ENCODE peak calls at places on chromosomes 7 and 10, in five cellular contexts. V, Y, Z, O and I are unnamed samples.

GRCh38 chr10:46557319-46558140 is 1.1 kb upstream of the GPRIN2 start:
- DNase-seq in V (peak), Y (no peak), Z (no peak), O (no peak), I (no peak)

GRCh38 chr7:151827620-151828019 is 49.3 kb downstream of the PRKAG2 start:
- DNase-seq in V (no peak), Y (no peak), Z (no peak), O (no peak), I (no peak)

GRCh38 chr10:12448729-12449391 is 99.5 kb downstream of the CAMK1D start:
- DNase-seq in V (peak), Y (no peak), Z (no peak), O (no peak), I (no peak)

GRCh38 chr10:11884706-11885423 is 61.7 kb downstream of the PROSER2 start:
- DNase-seq in V (no peak), Y (no peak), Z (no peak), O (no peak), I (no peak)

GRCh38 chr7:71886066-71886465 is 526.1 kb downstream of the CALN1 start:
- DNase-seq in V (no peak), Y (no peak), Z (peak), O (no peak), I (peak)

GRCh38 chr10:28687683-28688001 is 10.3 kb downstream of the BAMBI start:
- DNase-seq in V (no peak), Y (no peak), Z (no peak), O (no peak), I (no peak)

GRCh38 chr10:102579206-102579790 is 65.0 kb upstream of the TRIM8 start:
- DNase-seq in V (no peak), Y (no peak), Z (no peak), O (no peak), I (no peak)

GRCh38 chr10:89119651-89120050 is 87.5 kb downstream of the CH25H start:
- DNase-seq in V (no peak), Y (no peak), Z (no peak), O (no peak), I (no peak)

GRCh38 chr10:87664276-87664687 is 4.6 kb downstream of the PAPSS2 start:
- DNase-seq in V (no peak), Y (no peak), Z (no peak), O (no peak), I (no peak)

GRCh38 chr10:128125944-128126764 is at the start of gene MKI67:
- DNase-seq in V (peak), Y (no peak), Z (peak), O (peak), I (peak)

GRCh38 chr7:132321387-132321786 is 254.9 kb downstream of the PLXNA4 start:
- DNase-seq in V (no peak), Y (no peak), Z (no peak), O (peak), I (no peak)

GRCh38 chr10:4283841-4284610 is 499.0 kb upstream of the KLF6 start:
- DNase-seq in V (peak), Y (no peak), Z (no peak), O (no peak), I (no peak)

DNA sequence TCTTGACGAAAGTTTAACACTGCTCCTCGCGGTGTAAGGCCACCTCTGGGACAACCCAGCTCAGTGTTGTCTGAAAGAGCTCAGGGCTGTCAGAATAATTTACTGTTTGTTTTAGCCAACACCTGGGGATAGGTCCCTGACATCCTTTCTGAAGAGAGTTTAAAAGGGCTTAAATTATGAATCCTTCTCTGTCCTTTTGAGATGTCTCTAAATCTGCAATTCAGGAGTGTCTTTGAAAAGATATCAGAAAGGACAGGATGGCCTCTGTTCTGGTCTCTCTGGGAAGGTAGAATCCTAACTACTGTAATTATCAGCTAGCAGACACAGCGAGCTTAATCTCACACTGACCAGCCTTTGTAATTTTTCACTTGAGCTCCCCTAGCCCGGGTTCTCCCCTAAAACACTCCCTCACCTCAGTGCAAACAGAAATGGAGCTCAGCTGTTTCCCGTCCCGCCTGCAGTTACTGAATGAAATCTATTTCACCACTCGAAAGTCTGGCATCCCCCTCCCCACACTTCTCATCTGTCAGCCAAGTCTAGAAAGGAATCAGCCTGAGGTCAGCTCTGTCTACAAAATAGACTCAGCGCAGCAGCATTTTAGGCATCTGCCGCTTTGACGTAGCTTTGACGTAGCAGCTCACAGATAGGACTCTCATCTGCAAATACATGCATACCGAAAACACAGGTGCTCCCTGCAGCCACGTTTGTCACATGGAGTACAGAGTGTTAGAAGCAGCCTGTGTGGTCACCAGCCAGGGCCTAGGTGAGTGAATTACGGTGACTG is 4.8 kb downstream of the DYNC2I1 start:
- DNase-seq in V (no peak), Y (no peak), Z (no peak), O (no peak), I (no peak)
- H3K27ac ChIP-seq in V (no peak), Y (no peak), Z (no peak), O (no peak), I (no peak)

GRCh38 chr7:114418117-114418516 is 3.5 kb downstream of the FOXP2 start:
- DNase-seq in V (no peak), Y (no peak), Z (no peak), O (no peak), I (no peak)
- H3K27ac ChIP-seq in V (no peak), Y (no peak), Z (no peak), O (no peak), I (no peak)

DNA sequence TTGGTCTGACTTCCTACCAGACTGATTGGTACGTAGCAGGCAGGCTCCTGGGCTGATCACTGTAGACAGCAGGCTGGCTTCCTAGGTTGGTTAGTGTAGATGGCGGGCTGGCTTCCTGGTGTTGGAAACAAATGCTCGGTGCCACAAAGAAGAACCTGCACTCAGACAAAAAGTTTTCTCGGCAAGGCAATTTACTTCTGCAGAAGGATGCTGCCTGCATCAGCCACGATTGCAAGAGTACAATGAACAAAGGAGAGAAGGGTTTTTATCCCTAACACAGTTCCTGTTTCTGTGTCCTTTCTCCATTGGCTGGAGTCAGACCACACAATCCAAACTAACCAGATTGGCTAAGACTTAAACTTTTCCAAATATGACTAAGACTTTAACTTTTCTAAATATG is 123.6 kb upstream of the PPP2R2D start:
- DNase-seq in V (no peak), Y (no peak), Z (no peak), O (no peak), I (no peak)
- H3K27ac ChIP-seq in V (no peak), Y (no peak), Z (no peak), O (no peak), I (no peak)

GRCh38 chr10:61907587-61907986 is 6.1 kb downstream of the ARID5B start:
- DNase-seq in V (no peak), Y (no peak), Z (no peak), O (no peak), I (no peak)
- H3K27ac ChIP-seq in V (no peak), Y (no peak), Z (no peak), O (no peak), I (no peak)

GRCh38 chr7:17407229-17407628 is 108.8 kb downstream of the AHR start:
- DNase-seq in V (no peak), Y (no peak), Z (no peak), O (no peak), I (no peak)
- H3K27ac ChIP-seq in V (no peak), Y (peak), Z (no peak), O (no peak), I (no peak)

GRCh38 chr7:568681-569035 is 49.0 kb upstream of the PDGFA start:
- DNase-seq in V (peak), Y (no peak), Z (no peak), O (no peak), I (no peak)
- H3K27ac ChIP-seq in V (no peak), Y (no peak), Z (no peak), O (no peak), I (no peak)

GRCh38 chr7:74674166-74674565 is 16.6 kb downstream of the GTF2I start:
- DNase-seq in V (no peak), Y (no peak), Z (no peak), O (no peak), I (no peak)
- H3K27ac ChIP-seq in V (no peak), Y (no peak), Z (no peak), O (no peak), I (no peak)